ENCODE peak calls at places on chromosome 4, in eight cellular contexts. S, K, C, J, X, R, Q and U are unnamed samples.

GRCh38 chr4:112857461-112857860 is 192.0 kb upstream of the ANK2 start:
- DNase-seq in C (no peak), Q (no peak), K (no peak), J (no peak), R (no peak), S (peak), X (no peak), U (no peak)

GRCh38 chr4:99264927-99265326 is 25.9 kb downstream of the ADH1A start:
- DNase-seq in R (no peak), J (no peak), S (no peak), C (no peak), Q (no peak), X (no peak), K (no peak), U (no peak)

GRCh38 chr4:77308843-77309242 is 151.8 kb downstream of the CCNG2 start:
- DNase-seq in C (peak), Q (no peak), K (no peak), X (no peak), R (peak), S (peak), J (no peak), U (peak)

GRCh38 chr4:86181585-86181984 is 178.3 kb downstream of the MAPK10 start:
- DNase-seq in R (no peak), K (no peak), X (no peak), S (peak), J (no peak), Q (no peak), C (no peak), U (no peak)

GRCh38 chr4:15649914-15650545 is 5.1 kb downstream of the FBXL5 start:
- DNase-seq in K (peak), S (peak), X (peak), R (peak), C (peak), Q (peak), J (no peak), U (peak)

GRCh38 chr4:169100656-169101055 is 90.6 kb upstream of the CBR4 start:
- DNase-seq in C (no peak), J (no peak), K (peak), S (no peak), X (no peak), Q (no peak), R (no peak), U (no peak)

GRCh38 chr4:112881842-112882241 is 167.6 kb upstream of the ANK2 start:
- DNase-seq in Q (no peak), S (no peak), X (no peak), K (peak), R (no peak), J (no peak), C (no peak), U (no peak)

GRCh38 chr4:172514011-172514410 is 654.6 kb upstream of the GALNT7 start:
- DNase-seq in Q (no peak), J (no peak), S (no peak), C (peak), K (no peak), R (no peak), X (peak), U (no peak)

GRCh38 chr4:73152893-73153292 is 83.4 kb upstream of the COX18 start:
- DNase-seq in S (no peak), R (no peak), C (no peak), X (no peak), J (no peak), K (no peak), Q (no peak), U (no peak)

GRCh38 chr4:5791654-5792053 is 80.7 kb downstream of the EVC start:
- DNase-seq in R (no peak), J (no peak), Q (no peak), C (no peak), X (no peak), S (no peak), K (no peak), U (no peak)

GRCh38 chr4:139736661-139737060 is 71.0 kb downstream of the MGST2 start:
- DNase-seq in Q (no peak), X (no peak), J (no peak), S (no peak), R (no peak), C (no peak), K (no peak), U (no peak)

GRCh38 chr4:140256941-140257340 is 103.0 kb upstream of the MAML3 start:
- DNase-seq in S (peak), Q (no peak), X (peak), K (no peak), C (no peak), J (no peak), R (no peak), U (no peak)

GRCh38 chr4:8710946-8711345 is 118.4 kb downstream of the CPZ start:
- DNase-seq in R (no peak), K (no peak), C (no peak), X (no peak), J (peak), S (no peak), Q (no peak), U (no peak)

GRCh38 chr4:130296448-130296847 is 1200.5 kb downstream of the C4orf33 start:
- DNase-seq in S (no peak), J (no peak), R (no peak), K (no peak), C (no peak), Q (no peak), X (no peak), U (no peak)

GRCh38 chr4:97942137-97942536 is 201.1 kb downstream of the STPG2 start:
- DNase-seq in S (peak), Q (no peak), R (no peak), X (no peak), J (no peak), C (no peak), K (no peak), U (no peak)

GRCh38 chr4:62899607-62900364 is 1509.5 kb downstream of the TECRL start:
- DNase-seq in C (no peak), R (no peak), S (peak), Q (no peak), X (no peak), J (no peak), K (no peak), U (no peak)

GRCh38 chr4:112813790-112814189 is 176.8 kb downstream of the LARP7 start:
- DNase-seq in J (no peak), R (peak), Q (no peak), X (no peak), K (no peak), S (peak), C (no peak), U (no peak)

GRCh38 chr4:13765535-13765934 is 138.0 kb upstream of the BOD1L1 start:
- DNase-seq in R (no peak), K (no peak), C (no peak), J (no peak), Q (no peak), S (no peak), X (no peak), U (no peak)

GRCh38 chr4:116480486-116480990 is 604.8 kb downstream of the TRAM1L1 start:
- DNase-seq in C (no peak), S (no peak), X (no peak), J (no peak), K (no peak), Q (no peak), R (no peak), U (no peak)

GRCh38 chr4:105613326-105613725 is 60.9 kb downstream of the ARHGEF38 start:
- DNase-seq in K (no peak), Q (no peak), C (no peak), J (no peak), R (no peak), S (peak), X (peak), U (peak)

GRCh38 chr4:103998752-103999151 is 279.0 kb upstream of the TACR3 start:
- DNase-seq in C (no peak), S (no peak), X (no peak), R (no peak), Q (no peak), J (no peak), K (no peak), U (no peak)

GRCh38 chr4:37385424-37385823 is 140.9 kb downstream of the NWD2 start:
- DNase-seq in R (no peak), S (no peak), J (no peak), X (no peak), K (no peak), Q (no peak), C (no peak), U (no peak)

GRCh38 chr4:13530823-13531608 is 13.3 kb downstream of the NKX3-2 start:
- DNase-seq in X (no peak), K (no peak), J (no peak), C (no peak), S (no peak), R (peak), Q (no peak), U (no peak)

GRCh38 chr4:147825451-147826287 is 93.8 kb downstream of the ARHGAP10 start:
- DNase-seq in J (peak), K (no peak), X (no peak), Q (no peak), R (no peak), S (peak), C (peak), U (peak)

GRCh38 chr4:43932448-43932847 is 516.2 kb downstream of the KCTD8 start:
- DNase-seq in Q (no peak), X (no peak), K (no peak), S (no peak), J (no peak), C (no peak), R (no peak), U (no peak)

GRCh38 chr4:172143605-172144314 is 330.6 kb downstream of the GALNTL6 start:
- DNase-seq in C (no peak), X (no peak), K (no peak), J (no peak), S (no peak), Q (no peak), R (no peak), U (no peak)

GRCh38 chr4:73690051-73690744 is 50.2 kb upstream of the CXCL8 start:
- DNase-seq in S (peak), Q (no peak), J (no peak), C (no peak), K (no peak), X (no peak), R (no peak), U (no peak)

GRCh38 chr4:55018521-55018920 is 106.9 kb downstream of the KDR start:
- DNase-seq in Q (no peak), S (no peak), J (no peak), C (no peak), R (no peak), X (no peak), K (no peak), U (no peak)

GRCh38 chr4:108651068-108651794 is 832 bp downstream of the OSTC start:
- DNase-seq in Q (no peak), C (peak), X (peak), K (no peak), J (no peak), S (peak), R (no peak), U (no peak)

GRCh38 chr4:138561276-138561880 is 319.2 kb upstream of the SLC7A11 start:
- DNase-seq in J (no peak), K (no peak), C (no peak), R (no peak), X (no peak), Q (no peak), S (no peak), U (no peak)

GRCh38 chr4:88857588-88857987 is 160.0 kb upstream of the NAP1L5 start:
- DNase-seq in X (no peak), S (peak), Q (no peak), C (no peak), K (no peak), R (no peak), J (no peak), U (no peak)

GRCh38 chr4:147714575-147715401 is 17.1 kb upstream of the ARHGAP10 start:
- DNase-seq in S (peak), R (no peak), X (peak), Q (no peak), K (no peak), C (no peak), J (no peak), U (no peak)

GRCh38 chr4:64781737-64782326 is 372.6 kb upstream of the TECRL start:
- DNase-seq in K (no peak), J (no peak), Q (no peak), C (peak), S (peak), X (no peak), R (no peak), U (peak)

GRCh38 chr4:124288706-124289486 is 423.6 kb downstream of the ANKRD50 start:
- DNase-seq in S (no peak), J (no peak), X (no peak), Q (no peak), K (no peak), R (no peak), C (no peak), U (no peak)

GRCh38 chr4:43456383-43456782 is 563.9 kb downstream of the GRXCR1 start:
- DNase-seq in X (no peak), S (peak), C (no peak), R (no peak), J (no peak), K (no peak), Q (no peak), U (no peak)

GRCh38 chr4:180923476-180923875 is 1319.7 kb upstream of the TENM3 start:
- DNase-seq in J (no peak), S (peak), C (no peak), K (no peak), X (no peak), Q (no peak), R (no peak), U (no peak)

GRCh38 chr4:52852041-52852440 is 10.1 kb upstream of the RASL11B start:
- DNase-seq in K (no peak), Q (no peak), J (no peak), R (no peak), C (no peak), X (no peak), S (no peak), U (no peak)

GRCh38 chr4:118327554-118328241 is 25.1 kb downstream of the PRSS12 start:
- DNase-seq in J (no peak), R (no peak), Q (no peak), C (no peak), S (no peak), K (no peak), X (no peak), U (no peak)

GRCh38 chr4:54146139-54146538 is 46.2 kb downstream of the GSX2 start:
- DNase-seq in S (no peak), K (no peak), J (no peak), C (peak), X (no peak), Q (no peak), R (no peak), U (no peak)

DNA sequence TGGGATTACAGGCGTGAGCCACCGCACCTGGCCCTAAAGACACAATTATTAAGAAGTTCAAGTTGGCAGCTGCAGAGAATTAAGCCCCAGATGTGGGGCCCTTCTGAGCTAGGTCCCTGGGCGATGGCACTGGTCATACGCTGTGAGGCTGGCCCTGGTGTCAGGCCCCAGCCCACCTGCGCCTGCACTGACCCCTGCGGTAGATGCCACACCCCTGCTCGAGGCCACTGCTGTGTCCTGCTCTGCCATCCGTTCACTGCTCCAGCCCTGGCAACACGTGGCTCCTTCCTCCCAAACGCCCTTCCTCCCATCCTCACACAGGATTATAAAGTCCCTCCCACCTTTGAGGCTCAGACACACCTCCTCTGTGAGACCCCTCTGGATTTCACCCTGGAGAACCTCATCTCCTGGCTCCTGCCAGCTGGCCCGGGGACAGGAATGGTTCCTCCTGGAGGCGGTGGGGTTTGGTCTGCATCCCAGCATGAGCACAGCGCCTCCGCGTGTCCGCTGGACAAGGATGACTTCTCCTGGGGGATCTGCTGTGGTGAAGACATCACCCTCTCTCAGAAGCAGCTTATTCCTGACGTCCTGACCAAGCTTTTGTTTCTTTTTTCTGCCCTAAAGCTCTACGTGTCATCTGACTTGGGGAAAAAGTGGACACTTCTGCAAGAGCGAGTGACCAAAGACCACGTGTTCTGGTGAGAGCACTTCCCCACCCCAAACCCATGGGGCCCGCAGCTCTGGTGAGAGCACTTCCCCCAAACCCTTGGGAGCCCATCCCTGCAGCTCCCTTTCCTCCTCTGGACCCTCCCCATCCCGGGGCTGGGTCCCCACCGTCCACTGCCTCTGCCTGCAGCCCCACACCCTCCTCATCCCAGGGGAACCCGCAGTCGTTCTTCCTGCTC is 219.0 kb upstream of the PSAPL1 start:
- DNase-seq in Q (no peak), J (no peak), S (peak), X (no peak), R (no peak), C (no peak), K (no peak), U (no peak)
- TF ChIP-seq CTCF in Q (no peak), J (no peak), S (no peak), X (no peak), R (no peak), C (no peak), K (no peak), U (no peak)

DNA sequence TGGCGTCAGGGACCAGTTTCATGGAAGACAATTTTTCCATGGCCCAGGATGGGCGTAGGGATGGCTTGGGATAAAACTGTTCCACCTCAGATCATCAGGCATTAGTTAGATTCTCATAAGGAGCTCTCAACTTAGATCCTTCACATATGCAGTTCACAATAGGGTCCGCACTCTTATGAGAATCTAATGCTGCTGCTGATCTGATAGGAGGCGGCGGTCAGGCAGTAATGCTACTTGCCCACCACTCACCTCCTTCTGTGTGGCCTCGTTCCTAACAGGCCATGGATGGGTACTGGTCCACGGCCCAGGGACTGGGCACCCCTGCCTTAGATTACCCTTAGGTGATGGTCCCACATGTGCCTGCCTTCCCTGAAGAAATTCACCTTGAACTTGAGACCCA is 28.8 kb upstream of the ENPP6 start:
- DNase-seq in K (no peak), J (no peak), Q (no peak), R (no peak), S (no peak), X (no peak), C (no peak), U (no peak)
- TF ChIP-seq CTCF in K (no peak), J (no peak), Q (no peak), R (no peak), S (no peak), X (no peak), C (no peak), U (no peak)

DNA sequence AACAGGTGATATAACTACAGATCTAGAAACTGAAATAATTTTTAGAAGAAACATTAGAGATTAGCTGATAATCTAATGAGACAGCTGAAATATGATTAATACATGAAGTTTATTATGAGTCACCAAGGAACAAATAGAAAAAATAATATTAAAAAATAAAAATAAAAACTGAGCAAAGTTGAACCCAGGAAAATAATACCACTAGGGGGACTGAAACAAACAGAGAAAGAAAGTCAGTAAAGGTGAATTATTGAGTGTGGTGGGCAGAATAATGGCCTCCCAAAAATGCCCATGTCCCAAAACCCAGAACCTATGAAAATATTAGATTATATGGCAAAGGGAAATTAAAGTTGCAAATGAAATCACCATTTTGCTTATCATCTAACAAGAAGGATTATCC is 820.7 kb upstream of the INTU start:
- DNase-seq in S (no peak), X (no peak), Q (no peak), R (no peak), C (no peak), J (no peak), K (no peak), U (no peak)
- TF ChIP-seq CTCF in S (no peak), X (peak), Q (no peak), R (no peak), C (no peak), J (no peak), K (no peak), U (no peak)

DNA sequence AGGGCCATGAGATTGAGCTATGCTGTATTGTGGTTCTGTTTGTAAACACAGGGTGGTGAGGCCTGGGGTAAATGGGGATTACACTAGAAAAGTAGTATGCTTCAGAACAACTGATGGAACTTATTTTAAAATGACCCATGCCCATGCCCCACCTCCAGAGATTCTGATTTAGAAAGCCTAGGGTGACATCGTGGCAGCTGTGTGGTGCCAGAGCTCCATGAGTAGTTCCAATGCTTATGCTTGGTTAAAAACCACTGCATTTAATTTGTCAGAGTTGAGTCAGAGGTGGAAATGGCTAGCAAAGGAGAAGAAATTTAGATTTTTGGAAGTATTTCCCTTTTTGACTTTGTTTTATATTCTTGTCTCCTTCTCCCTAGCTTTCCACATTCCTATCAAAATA is 63.4 kb upstream of the PDE5A start:
- DNase-seq in R (no peak), S (peak), J (no peak), K (no peak), C (no peak), X (no peak), Q (no peak), U (no peak)
- TF ChIP-seq CTCF in R (no peak), S (peak), J (peak), K (no peak), C (no peak), X (no peak), Q (no peak), U (no peak)

GRCh38 chr4:154024097-154024496 is 235.2 kb upstream of the SFRP2 start:
- DNase-seq in C (no peak), J (no peak), X (no peak), S (no peak), R (no peak), Q (no peak), K (no peak), U (peak)
- TF ChIP-seq CTCF in C (no peak), J (peak), X (no peak), S (no peak), R (no peak), Q (no peak), K (no peak), U (no peak)

GRCh38 chr4:183600189-183600685 is 58.7 kb downstream of the RWDD4 start:
- DNase-seq in R (no peak), J (no peak), K (no peak), X (no peak), S (no peak), C (peak), Q (no peak), U (no peak)
- TF ChIP-seq CTCF in R (no peak), J (peak), K (no peak), X (peak), S (peak), C (no peak), Q (peak), U (no peak)

GRCh38 chr4:47510036-47510435 is 25.0 kb downstream of the ATP10D start:
- DNase-seq in J (no peak), X (no peak), R (no peak), Q (no peak), S (no peak), K (no peak), C (no peak), U (no peak)

GRCh38 chr4:47513493-47513892 is 28.4 kb downstream of the ATP10D start:
- DNase-seq in C (no peak), S (no peak), R (no peak), J (no peak), K (no peak), X (no peak), Q (no peak), U (no peak)

GRCh38 chr4:47505666-47506065 is 20.6 kb downstream of the ATP10D start:
- DNase-seq in Q (no peak), C (no peak), X (no peak), R (no peak), K (no peak), J (no peak), S (no peak), U (no peak)

GRCh38 chr4:47510506-47511143 is 25.6 kb downstream of the ATP10D start:
- DNase-seq in K (no peak), R (peak), C (no peak), S (peak), J (no peak), X (peak), Q (no peak), U (no peak)
- TF ChIP-seq CTCF in K (no peak), R (no peak), C (no peak), S (no peak), J (peak), X (peak), Q (no peak), U (no peak)

GRCh38 chr4:39410415-39410814 is 3.7 kb downstream of the KLB start:
- DNase-seq in K (no peak), J (no peak), R (no peak), C (no peak), S (no peak), X (no peak), Q (no peak), U (no peak)
- TF ChIP-seq CTCF in K (no peak), J (peak), R (no peak), C (no peak), S (peak), X (no peak), Q (no peak), U (no peak)